ENCODE peak calls at places on chromosomes 7 and 10, in ten cellular contexts. N, W, B, S, T, C, P, D, Q and X are unnamed samples.
A peak's percentile ranks its signal among the peaks of the same experiment; 100 is the strongest.

GRCh38 chr7:44959433-44959951 is 19.3 kb downstream of the MYO1G start:
- DNase-seq in N (no peak), W (peak; percentile 38), B (no peak), S (no peak), T (no peak), C (no peak), P (no peak), D (no peak), Q (no peak), X (no peak)

GRCh38 chr7:157358041-157358752 is 21.4 kb downstream of the DNAJB6 start:
- DNase-seq in N (no peak), W (peak; percentile 36), B (no peak), S (no peak), T (no peak), C (no peak), P (peak; percentile 6), D (peak; percentile 36), Q (no peak), X (no peak)

GRCh38 chr7:37409456-37409855 is 39.2 kb downstream of the ELMO1 start:
- DNase-seq in N (no peak), W (no peak), B (no peak), S (no peak), T (no peak), C (no peak), P (no peak), D (no peak), Q (no peak), X (no peak)

GRCh38 chr7:114758661-114759227 is 163.2 kb upstream of the MDFIC start:
- DNase-seq in N (no peak), W (no peak), B (no peak), S (no peak), T (no peak), C (no peak), P (no peak), D (no peak), Q (no peak), X (no peak)

GRCh38 chr10:615583-616152 is 73.8 kb downstream of the DIP2C start:
- DNase-seq in N (peak; percentile 82), W (no peak), B (peak; percentile 78), S (no peak), T (no peak), C (no peak), P (no peak), D (no peak), Q (no peak), X (no peak)

GRCh38 chr7:41107330-41107937 is 595.5 kb downstream of the INHBA start:
- DNase-seq in N (peak; percentile 98), W (peak; percentile 57), B (no peak), S (peak; percentile 37), T (no peak), C (peak; percentile 16), P (no peak), D (no peak), Q (peak; percentile 80), X (peak; percentile 46)

GRCh38 chr10:22054946-22055345 is 51.4 kb upstream of the DNAJC1 start:
- DNase-seq in N (no peak), W (no peak), B (no peak), S (peak; percentile 35), T (no peak), C (no peak), P (no peak), D (no peak), Q (no peak), X (peak; percentile 7)

GRCh38 chr10:59098387-59098786 is 78.1 kb upstream of the PHYHIPL start:
- DNase-seq in N (no peak), W (no peak), B (peak; percentile 32), S (peak; percentile 93), T (peak; percentile 10), C (peak; percentile 33), P (no peak), D (peak; percentile 26), Q (no peak), X (no peak)

GRCh38 chr10:107542016-107542415 is 377.5 kb upstream of the SORCS1 start:
- DNase-seq in N (no peak), W (no peak), B (no peak), S (no peak), T (no peak), C (no peak), P (no peak), D (no peak), Q (no peak), X (no peak)

GRCh38 chr7:3537210-3537875 is 236.3 kb downstream of the SDK1 start:
- DNase-seq in N (peak; percentile 4), W (no peak), B (no peak), S (no peak), T (no peak), C (no peak), P (no peak), D (no peak), Q (no peak), X (no peak)

GRCh38 chr10:82811621-82812020 is 936.6 kb downstream of the NRG3 start:
- DNase-seq in N (no peak), W (no peak), B (no peak), S (no peak), T (no peak), C (no peak), P (no peak), D (peak; percentile 45), Q (no peak), X (no peak)

GRCh38 chr7:17299477-17299991 is 1.1 kb downstream of the AHR start:
- DNase-seq in N (peak; percentile 39), W (no peak), B (no peak), S (no peak), T (no peak), C (no peak), P (no peak), D (no peak), Q (no peak), X (no peak)

GRCh38 chr7:146116452-146117219 is at the start of gene CNTNAP2:
- DNase-seq in N (peak; percentile 3), W (no peak), B (no peak), S (no peak), T (no peak), C (no peak), P (no peak), D (no peak), Q (no peak), X (no peak)

GRCh38 chr7:16851829-16852228 is 30.0 kb downstream of the AGR3 start:
- DNase-seq in N (no peak), W (no peak), B (no peak), S (no peak), T (no peak), C (no peak), P (peak; percentile 22), D (no peak), Q (no peak), X (no peak)

GRCh38 chr10:35129185-35129674 is 2.6 kb downstream of the CREM start:
- DNase-seq in N (peak; percentile 74), W (no peak), B (no peak), S (no peak), T (no peak), C (no peak), P (no peak), D (no peak), Q (no peak), X (no peak)
- H3K4me3 ChIP-seq in N (peak overlapping the region; percentile 74), W (no peak overlapping the region), B (no peak overlapping the region), S (no peak overlapping the region), T (no peak overlapping the region), C (no peak overlapping the region), P (no peak overlapping the region), D (peak overlapping the region; percentile 88), Q (no peak overlapping the region), X (no peak overlapping the region)

GRCh38 chr10:32980558-32981468 is 22.8 kb upstream of the ITGB1 start:
- DNase-seq in N (peak; percentile 100), W (peak; percentile 94), B (peak; percentile 98), S (peak; percentile 91), T (peak; percentile 79), C (peak; percentile 87), P (peak; percentile 97), D (peak; percentile 95), Q (peak; percentile 91), X (peak; percentile 82)
- TF ChIP-seq CTCF in N (no peak), W (no peak), B (no peak), S (no peak), T (no peak), C (no peak), P (no peak), D (no peak), Q (peak; percentile 14), X (no peak)

DNA sequence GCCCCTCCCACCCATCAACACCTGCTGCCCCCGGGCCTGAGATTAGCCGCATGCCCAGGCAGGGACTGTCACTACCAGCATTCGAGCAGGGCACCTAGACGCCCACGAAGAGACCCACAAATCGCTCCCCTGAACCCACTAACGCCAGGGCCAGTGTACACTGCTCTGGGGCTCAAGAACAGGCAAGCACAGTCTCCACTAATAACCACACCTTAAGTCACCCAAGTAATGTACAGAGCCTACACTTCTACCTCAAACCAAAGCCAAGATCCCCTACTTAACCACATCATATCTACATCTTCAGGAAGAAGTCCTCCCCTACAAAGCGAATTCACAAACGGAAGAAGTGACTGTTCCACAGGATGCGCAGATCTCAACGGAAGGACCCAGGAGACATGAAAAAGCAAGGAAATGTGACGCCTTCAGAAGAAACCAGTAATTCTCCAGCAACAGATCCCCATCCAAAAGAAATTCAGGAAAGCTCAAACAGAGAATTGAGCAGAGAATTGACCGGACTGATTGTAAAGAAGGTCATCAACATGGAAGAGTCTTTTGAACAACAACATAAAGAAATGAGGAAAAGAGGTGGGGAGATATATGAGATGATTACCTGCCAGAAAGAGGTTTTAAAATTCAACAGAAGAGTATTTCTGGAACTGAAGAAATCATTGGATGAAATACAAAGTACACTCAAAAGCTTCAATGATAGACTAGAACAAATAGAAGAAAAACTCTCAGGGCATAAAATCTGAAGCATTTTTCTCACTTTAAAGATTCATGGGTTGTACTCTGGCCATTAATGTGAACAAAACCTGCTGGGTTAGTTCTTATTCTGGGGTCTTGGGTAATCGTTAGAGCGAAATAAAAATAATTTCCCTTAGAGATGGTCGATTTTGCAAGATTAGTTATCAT is 20.9 kb downstream of the IFT22 start:
- DNase-seq in N (no peak), W (no peak), B (no peak), S (no peak), T (no peak), C (no peak), P (no peak), D (no peak), Q (no peak), X (no peak)
- H3K4me3 ChIP-seq in N (no peak overlapping the region), W (no peak overlapping the region), B (no peak overlapping the region), S (no peak overlapping the region), T (no peak overlapping the region), C (no peak overlapping the region), P (no peak overlapping the region), D (no peak overlapping the region), Q (no peak overlapping the region), X (no peak overlapping the region)

GRCh38 chr7:73478549-73478948 is 43.5 kb downstream of the BAZ1B start:
- DNase-seq in N (no peak), W (no peak), B (no peak), S (no peak), T (no peak), C (no peak), P (no peak), D (no peak), Q (no peak), X (no peak)
- TF ChIP-seq CTCF in N (no peak), W (no peak), B (no peak), S (no peak), T (no peak), C (no peak), P (no peak), D (no peak), Q (no peak), X (no peak)

GRCh38 chr10:29734640-29734979 is 99.8 kb upstream of the SVIL start:
- DNase-seq in N (no peak), W (peak; percentile 69), B (no peak), S (no peak), T (no peak), C (no peak), P (no peak), D (no peak), Q (no peak), X (no peak)
- H3K4me3 ChIP-seq in N (peak overlapping the region; percentile 81), W (peak overlapping the region; percentile 98), B (peak overlapping the region; percentile 62), S (peak overlapping the region; percentile 60), T (peak overlapping the region; percentile 88), C (peak overlapping the region; percentile 74), P (peak overlapping the region; percentile 75), D (peak overlapping the region; percentile 98), Q (peak overlapping the region; percentile 87), X (peak overlapping the region; percentile 47)